ENCODE peak calls at places on chromosomes 4 and X, in ten cellular contexts. D is substantia nigra, J is OCI-M1, E is ovary, W is neuronal stem cell, N is hypothalamus, Q is right lobe of liver, S is GM03348, F is thyroid gland, I is H4. G is an unnamed sample.

GRCh38 chrX:46792826-46793195 is 33.9 kb upstream of the SLC9A7 start:
- DNase-seq in W (no peak), F (no peak), S (no peak), D (no peak), I (no peak), J (peak; percentile 72), E (no peak), N (no peak), Q (no peak), G (no peak)

GRCh38 chr4:26412381-26413372 is 77.6 kb downstream of the CCKAR start:
- DNase-seq in D (no peak), F (peak; percentile 84), E (peak; percentile 75), W (no peak), Q (peak; percentile 58), N (no peak), I (no peak), J (no peak), S (no peak), G (peak; percentile 88)

GRCh38 chrX:51406688-51407519 is 74.3 kb downstream of the NUDT10 start:
- DNase-seq in F (no peak), S (no peak), E (no peak), J (no peak), N (no peak), D (no peak), Q (peak; percentile 40), W (no peak), I (peak; percentile 51), G (no peak)

GRCh38 chrX:14939644-14940043 is 66.4 kb downstream of the MOSPD2 start:
- DNase-seq in J (no peak), N (no peak), F (no peak), S (no peak), E (no peak), Q (no peak), D (no peak), W (no peak), I (no peak), G (no peak)

GRCh38 chrX:47228550-47229270 is 4.1 kb upstream of the USP11 start:
- DNase-seq in J (no peak), D (no peak), I (no peak), S (no peak), Q (peak; percentile 45), E (no peak), F (no peak), W (no peak), N (no peak), G (no peak)

GRCh38 chrX:30570505-30570904 is 7.1 kb downstream of the TASL start:
- DNase-seq in W (no peak), F (no peak), N (no peak), E (no peak), I (no peak), S (peak; percentile 33), D (no peak), Q (no peak), J (peak; percentile 43), G (no peak)

GRCh38 chrX:53250556-53250955 is 25.5 kb upstream of the KDM5C start:
- DNase-seq in N (no peak), Q (no peak), D (no peak), J (no peak), I (no peak), E (no peak), W (no peak), S (no peak), F (no peak), G (no peak)

GRCh38 chr4:5960197-5960880 is 57.9 kb downstream of the C4orf50 start:
- DNase-seq in Q (no peak), E (no peak), J (no peak), N (no peak), D (no peak), I (no peak), W (no peak), S (no peak), F (no peak), G (peak; percentile 15)

GRCh38 chrX:153909024-153909979 is 4.8 kb downstream of the AVPR2 start:
- DNase-seq in N (no peak), S (no peak), J (peak; percentile 39), F (no peak), Q (no peak), W (no peak), I (no peak), E (no peak), D (no peak), G (no peak)

GRCh38 chr4:151573474-151573873 is 164.5 kb downstream of the FHIP1A start:
- DNase-seq in J (no peak), N (no peak), D (no peak), I (no peak), E (no peak), S (no peak), Q (no peak), W (no peak), F (no peak), G (no peak)

GRCh38 chr4:41560112-41560511 is 22.2 kb downstream of the LIMCH1 start:
- DNase-seq in D (no peak), Q (no peak), E (no peak), F (no peak), W (peak; percentile 29), J (no peak), N (no peak), I (no peak), S (no peak), G (no peak)

GRCh38 chr4:66929748-66930147 is 615.6 kb downstream of the CENPC start:
- DNase-seq in I (no peak), S (no peak), W (no peak), E (no peak), D (no peak), F (no peak), N (no peak), J (no peak), Q (no peak), G (no peak)

GRCh38 chr4:38266616-38267015 is 306.4 kb downstream of the PTTG2 start:
- DNase-seq in E (no peak), N (peak; percentile 20), W (no peak), F (no peak), I (peak; percentile 64), Q (no peak), D (peak; percentile 53), S (peak; percentile 18), J (peak; percentile 25), G (no peak)

GRCh38 chr4:16322183-16322582 is 95.9 kb upstream of the TAPT1 start:
- DNase-seq in S (no peak), Q (no peak), N (no peak), W (no peak), J (no peak), E (no peak), D (no peak), F (no peak), I (no peak), G (no peak)

GRCh38 chr4:46844325-46844917 is 64.6 kb downstream of the COX7B2 start:
- DNase-seq in W (peak; percentile 56), Q (no peak), E (no peak), N (peak; percentile 2), F (peak; percentile 45), D (no peak), J (peak; percentile 92), S (peak; percentile 11), I (peak; percentile 63), G (no peak)

GRCh38 chr4:72896515-72896914 is 173.0 kb downstream of the COX18 start:
- DNase-seq in W (no peak), F (no peak), Q (no peak), N (no peak), D (no peak), I (peak; percentile 14), J (no peak), S (peak; percentile 87), E (no peak), G (no peak)

GRCh38 chrX:651922-652775 is 21.6 kb downstream of the SHOX start:
- DNase-seq in F (no peak), J (no peak), E (no peak), N (no peak), I (no peak), W (no peak), D (no peak), Q (no peak), S (no peak), G (no peak)

GRCh38 chr4:139175647-139176298 is 1.2 kb downstream of the ELF2 start:
- DNase-seq in N (no peak), F (no peak), J (no peak), E (no peak), Q (no peak), D (no peak), I (peak; percentile 38), W (no peak), S (no peak), G (no peak)

GRCh38 chr4:17866790-17867189 is 56.0 kb downstream of the NCAPG start:
- DNase-seq in S (no peak), N (no peak), Q (no peak), I (no peak), W (no peak), F (no peak), E (no peak), J (no peak), D (no peak), G (no peak)

GRCh38 chrX:53071604-53072417 is 10.4 kb upstream of the TSPYL2 start:
- DNase-seq in D (peak; percentile 32), J (peak; percentile 77), E (peak; percentile 75), F (peak; percentile 84), I (peak; percentile 51), W (no peak), S (peak; percentile 39), N (peak; percentile 33), Q (peak; percentile 72), G (peak; percentile 53)

GRCh38 chr4:183544109-183544508 is 39.3 kb downstream of the ING2 start:
- DNase-seq in E (no peak), D (no peak), Q (no peak), F (no peak), N (no peak), J (no peak), W (no peak), I (no peak), S (no peak), G (no peak)

GRCh38 chr4:89572224-89572858 is 264.6 kb downstream of the SNCA start:
- DNase-seq in W (no peak), N (no peak), I (no peak), D (no peak), Q (no peak), E (no peak), S (no peak), J (no peak), F (no peak), G (no peak)

GRCh38 chrX:72107320-72107719 is 24.4 kb downstream of the RTL5 start:
- DNase-seq in N (no peak), W (no peak), Q (no peak), S (peak; percentile 40), F (no peak), J (peak; percentile 27), I (no peak), E (no peak), D (no peak), G (peak; percentile 61)

GRCh38 chr4:159346681-159347080 is 243.8 kb downstream of the RAPGEF2 start:
- DNase-seq in F (no peak), N (no peak), Q (no peak), J (no peak), S (no peak), D (no peak), I (no peak), W (no peak), E (no peak), G (no peak)

G was measured in left lobe of liver.